ENCODE peak calls at places on chromosomes 2 and 18, in ten cellular contexts. E is fibroblast of lung; R is naive thymus-derived CD4-positive, alpha-beta T cell; T is CD4-positive, CD25-positive, alpha-beta regulatory T cell; W is MM.1S; H is AG04450; N is tibial artery; P is CD4-positive, alpha-beta T cell; V is H1; G is IMR-90. M is an unnamed sample.

GRCh38 chr2:137096693-137097092 is 331.3 kb downstream of the THSD7B start:
- DNase-seq in T (no peak), V (no peak), W (no peak), R (no peak), N (no peak), E (no peak), P (no peak), G (no peak), H (no peak), M (no peak)

GRCh38 chr2:35530615-35531135 is 824.9 kb upstream of the CRIM1 start:
- DNase-seq in E (no peak), R (no peak), W (no peak), H (no peak), T (no peak), P (no peak), G (no peak), N (no peak), V (no peak), M (no peak)

GRCh38 chr2:227366861-227367800 is 12.0 kb downstream of the TM4SF20 start:
- DNase-seq in R (no peak), W (no peak), T (no peak), P (no peak), E (peak; percentile 90), G (peak; percentile 84), V (no peak), N (no peak), H (peak; percentile 55), M (no peak)

GRCh38 chr18:48801728-48802542 is 148.8 kb downstream of the SMAD7 start:
- DNase-seq in T (no peak), G (no peak), P (no peak), N (peak; percentile 62), V (no peak), E (no peak), W (no peak), H (no peak), R (no peak), M (no peak)

GRCh38 chr2:210753386-210753785 is 197.0 kb downstream of the CPS1 start:
- DNase-seq in P (no peak), V (no peak), T (no peak), E (no peak), W (no peak), H (no peak), G (no peak), N (no peak), R (no peak), M (no peak)

GRCh38 chr2:226483143-226483542 is 316.5 kb downstream of the IRS1 start:
- DNase-seq in W (no peak), P (no peak), H (no peak), N (no peak), E (no peak), R (no peak), G (no peak), T (no peak), V (no peak), M (no peak)

GRCh38 chr2:74399785-74400184 is 19.7 kb upstream of the DCTN1 start:
- DNase-seq in N (no peak), R (peak; percentile 37), E (peak; percentile 54), T (no peak), G (peak; percentile 40), P (no peak), V (no peak), H (no peak), W (peak; percentile 51), M (no peak)

GRCh38 chr2:26740890-26741302 is 23.2 kb upstream of the SLC35F6 start:
- DNase-seq in N (no peak), R (no peak), V (no peak), H (no peak), E (peak; percentile 39), P (no peak), T (no peak), W (peak; percentile 40), G (peak; percentile 22), M (no peak)

GRCh38 chr2:14454102-14454676 is 178.3 kb upstream of the LRATD1 start:
- DNase-seq in T (no peak), R (no peak), H (no peak), N (no peak), V (no peak), W (no peak), P (no peak), E (no peak), G (no peak), M (no peak)

GRCh38 chr2:66920415-66920814 is 476.7 kb upstream of the ETAA1 start:
- DNase-seq in H (no peak), T (no peak), P (no peak), G (no peak), N (no peak), E (no peak), W (no peak), R (no peak), V (no peak), M (no peak)

GRCh38 chr2:190578158-190579057 is 43.9 kb upstream of the NEMP2 start:
- DNase-seq in V (no peak), W (no peak), N (no peak), E (peak; percentile 89), P (no peak), G (no peak), T (no peak), R (peak; percentile 22), H (no peak), M (peak; percentile 64)

GRCh38 chr2:28080911-28081310 is 190.4 kb downstream of the BABAM2 start:
- DNase-seq in T (no peak), V (no peak), W (no peak), N (peak; percentile 66), G (peak; percentile 52), H (peak; percentile 15), E (peak; percentile 77), P (no peak), R (no peak), M (no peak)

GRCh38 chr18:7711495-7711894 is 144.4 kb downstream of the PTPRM start:
- DNase-seq in R (no peak), H (no peak), N (no peak), W (no peak), T (no peak), E (no peak), G (no peak), V (no peak), P (no peak), M (no peak)

GRCh38 chr2:12685145-12685544 is 31.6 kb upstream of the TRIB2 start:
- DNase-seq in E (peak; percentile 69), H (no peak), P (no peak), G (peak; percentile 34), W (no peak), V (no peak), R (no peak), N (no peak), T (no peak), M (no peak)

GRCh38 chr18:903703-904102 is 968 bp upstream of the ADCYAP1 start:
- DNase-seq in T (no peak), E (peak; percentile 42), N (no peak), H (peak; percentile 0), G (peak; percentile 10), V (no peak), W (no peak), P (peak; percentile 15), R (peak; percentile 17), M (no peak)

GRCh38 chr2:74532222-74532621 is 2.5 kb downstream of the HTRA2 start:
- DNase-seq in G (peak; percentile 66), P (no peak), N (no peak), E (peak; percentile 76), R (peak; percentile 47), V (no peak), T (no peak), W (peak; percentile 51), H (no peak), M (no peak)

GRCh38 chr2:23432531-23432930 is 47.6 kb downstream of the KLHL29 start:
- DNase-seq in H (no peak), N (peak; percentile 37), V (no peak), T (no peak), W (no peak), P (no peak), G (no peak), R (no peak), E (no peak), M (no peak)
- H3K9me3 ChIP-seq in H (no peaks in the 10 kb centered on the region), N (no peaks in the 10 kb centered on the region), V (no peaks in the 10 kb centered on the region), T (no peaks in the 10 kb centered on the region), W (no peaks in the 10 kb centered on the region), P (no peaks in the 10 kb centered on the region), G (no peaks in the 10 kb centered on the region), R (no peaks in the 10 kb centered on the region), E (no peaks in the 10 kb centered on the region), M (no peaks in the 10 kb centered on the region)

GRCh38 chr2:140876015-140876414 is 1254.8 kb downstream of the LRP1B start:
- DNase-seq in R (no peak), H (no peak), G (no peak), N (no peak), E (no peak), W (no peak), P (no peak), T (no peak), V (no peak), M (no peak)
- H3K9me3 ChIP-seq in R (no peaks in the 10 kb centered on the region), H (peaks cover 4% of the 10 kb centered on the region), G (peaks cover 3% of the 10 kb centered on the region), N (no peaks in the 10 kb centered on the region), E (no peaks in the 10 kb centered on the region), W (no peaks in the 10 kb centered on the region), P (no peaks in the 10 kb centered on the region), T (no peaks in the 10 kb centered on the region), V (peaks cover 26% of the 10 kb centered on the region), M (peaks cover 16% of the 10 kb centered on the region)

DNA sequence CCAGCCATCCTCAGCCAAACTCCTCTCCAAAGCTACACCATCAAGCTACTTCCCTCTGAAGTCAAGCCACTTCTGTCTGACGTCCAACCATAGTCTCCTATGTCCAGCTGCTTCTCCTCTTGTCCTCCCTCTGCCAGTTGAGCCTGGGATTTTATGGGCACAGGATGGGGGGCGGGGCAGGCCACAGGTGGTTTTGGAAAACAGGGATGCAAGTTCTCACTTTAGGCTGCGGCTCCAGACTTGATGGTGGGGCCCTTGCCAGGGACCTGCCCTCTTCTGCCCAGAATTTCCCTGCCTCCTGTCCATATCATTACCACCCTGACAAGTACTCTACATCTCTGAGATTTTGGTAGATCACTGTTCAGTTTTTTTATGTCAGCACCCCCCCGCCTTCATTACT is 41.6 kb downstream of the TEX51 start:
- DNase-seq in N (no peak), T (no peak), W (no peak), R (no peak), V (no peak), H (no peak), E (no peak), P (no peak), G (no peak), M (no peak)
- H3K9me3 ChIP-seq in N (no peaks in the 10 kb centered on the region), T (no peaks in the 10 kb centered on the region), W (no peaks in the 10 kb centered on the region), R (no peaks in the 10 kb centered on the region), V (peaks cover 31% of the 10 kb centered on the region), H (no peaks in the 10 kb centered on the region), E (no peaks in the 10 kb centered on the region), P (no peaks in the 10 kb centered on the region), G (no peaks in the 10 kb centered on the region), M (no peaks in the 10 kb centered on the region)

DNA sequence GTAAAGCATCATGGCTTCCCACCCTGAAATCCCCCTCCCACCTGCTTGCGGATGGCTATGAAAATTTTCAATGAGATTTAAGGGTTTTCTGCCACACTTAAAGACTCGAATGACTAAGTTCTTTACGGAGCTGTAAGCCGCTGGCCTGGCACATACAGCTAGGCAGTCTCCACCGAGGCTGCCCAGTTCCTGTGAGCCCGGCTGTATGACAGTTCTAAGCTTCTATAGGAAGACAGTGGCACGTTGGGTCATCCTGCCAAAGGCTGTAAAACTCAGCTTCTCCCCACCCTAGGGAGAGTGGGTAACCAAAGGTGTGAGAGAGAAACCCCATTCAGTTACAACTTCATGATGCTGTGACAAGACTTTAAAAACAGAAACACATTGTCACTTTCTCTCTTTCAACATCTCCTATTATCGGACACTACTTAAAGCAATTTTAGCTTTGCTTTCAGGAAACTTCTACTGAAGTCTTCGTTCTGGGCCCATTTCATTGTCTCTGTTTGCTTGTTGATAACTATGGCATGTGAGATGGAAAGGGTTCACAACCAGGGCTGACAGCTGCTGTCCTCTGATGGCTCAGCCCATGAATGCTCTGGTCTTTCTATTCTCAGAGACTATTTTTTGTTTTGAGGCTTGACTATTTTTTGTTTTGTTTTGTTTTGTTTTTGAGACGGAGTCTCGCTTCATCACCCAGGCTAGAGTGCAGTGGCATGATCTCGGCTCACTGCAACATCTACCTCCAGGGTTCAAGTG is 7.1 kb downstream of the CASP8 start:
- DNase-seq in R (no peak), E (no peak), G (no peak), T (no peak), H (no peak), P (no peak), W (no peak), V (no peak), N (no peak), M (no peak)
- H3K9me3 ChIP-seq in R (no peaks in the 10 kb centered on the region), E (no peaks in the 10 kb centered on the region), G (no peaks in the 10 kb centered on the region), T (no peaks in the 10 kb centered on the region), H (no peaks in the 10 kb centered on the region), P (no peaks in the 10 kb centered on the region), W (no peaks in the 10 kb centered on the region), V (no peaks in the 10 kb centered on the region), N (no peaks in the 10 kb centered on the region), M (no peaks in the 10 kb centered on the region)

M was measured in mucosa of descending colon.